ENCODE peak calls at places on chromosomes 11 and 22, in five cellular contexts. P is tibial artery, S is endothelial cell, W is cardiac muscle cell, C is GM12864. B is an unnamed sample.

GRCh38 chr11:28696591-28696990 is 588.4 kb downstream of the METTL15 start:
- DNase-seq in P (no peak), S (no peak), W (no peak), C (no peak), B (no peak)

GRCh38 chr22:39989633-39990032 is 5.1 kb upstream of the FAM83F start:
- DNase-seq in P (no peak), S (no peak), W (no peak), C (no peak), B (no peak)

GRCh38 chr11:30873924-30874323 is 287.8 kb upstream of the MPPED2 start:
- DNase-seq in P (no peak), S (no peak), W (no peak), C (no peak), B (no peak)

GRCh38 chr11:47983464-47984397 is 3.4 kb downstream of the PTPRJ start:
- DNase-seq in P (no peak), S (no peak), W (no peak), C (no peak), B (no peak)

GRCh38 chr11:62707277-62707771 is at the start of the genes BSCL2 and GNG3:
- DNase-seq in P (no peak), S (peak; percentile 75), W (peak; percentile 90), C (no peak), B (no peak)

GRCh38 chr11:114044042-114044871 is 15.3 kb upstream of the ZBTB16 start:
- DNase-seq in P (no peak), S (no peak), W (no peak), C (no peak), B (no peak)

GRCh38 chr11:85525711-85526110 is 101.4 kb downstream of the DLG2 start:
- DNase-seq in P (no peak), S (no peak), W (no peak), C (no peak), B (no peak)

GRCh38 chr11:82719316-82719715 is 14.3 kb downstream of the FAM181B start:
- DNase-seq in P (no peak), S (no peak), W (no peak), C (no peak), B (no peak)

GRCh38 chr11:36273110-36273509 is 16.1 kb downstream of the COMMD9 start:
- DNase-seq in P (no peak), S (no peak), W (no peak), C (no peak), B (no peak)

GRCh38 chr11:131511794-131512193 is 141.4 kb downstream of the NTM start:
- DNase-seq in P (no peak), S (peak; percentile 59), W (peak; percentile 54), C (no peak), B (peak; percentile 32)

GRCh38 chr11:94948070-94948617 is 25.2 kb downstream of the CWC15 start:
- DNase-seq in P (no peak), S (no peak), W (no peak), C (no peak), B (no peak)

GRCh38 chr11:46916669-46917108 is 1.7 kb downstream of the LRP4 start:
- DNase-seq in P (peak; percentile 48), S (peak; percentile 59), W (peak; percentile 87), C (no peak), B (peak; percentile 70)

GRCh38 chr11:128802358-128802981 is 64.6 kb downstream of the KCNJ1 start:
- DNase-seq in P (no peak), S (peak; percentile 43), W (peak; percentile 47), C (no peak), B (no peak)

GRCh38 chr11:111039982-111040381 is 205.5 kb upstream of the POU2AF2 start:
- DNase-seq in P (no peak), S (no peak), W (no peak), C (no peak), B (no peak)

GRCh38 chr11:27242591-27242990 is 120.4 kb downstream of the CCDC34 start:
- DNase-seq in P (no peak), S (no peak), W (no peak), C (no peak), B (no peak)

GRCh38 chr11:48002565-48002964 is 22.2 kb downstream of the PTPRJ start:
- DNase-seq in P (no peak), S (no peak), W (no peak), C (no peak), B (no peak)

GRCh38 chr11:128448487-128448886 is 138.9 kb downstream of the ETS1 start:
- DNase-seq in P (no peak), S (no peak), W (no peak), C (no peak), B (no peak)

GRCh38 chr11:1830500-1831223 is 4.1 kb upstream of the SYT8 start:
- DNase-seq in P (no peak), S (no peak), W (no peak), C (no peak), B (no peak)
- TF ChIP-seq CTCF in P (no peak), S (no peak), W (no peak), C (no peak), B (no peak)

GRCh38 chr11:32939046-32939445 is 46.4 kb downstream of the QSER1 start:
- DNase-seq in P (no peak), S (no peak), W (no peak), C (no peak), B (peak; percentile 48)
- TF ChIP-seq CTCF in P (no peak), S (no peak), W (no peak), C (no peak), B (no peak)

GRCh38 chr11:12813371-12814225 is 139.4 kb downstream of the TEAD1 start:
- DNase-seq in P (no peak), S (no peak), W (no peak), C (no peak), B (no peak)
- TF ChIP-seq CTCF in P (no peak), S (no peak), W (no peak), C (no peak), B (no peak)

GRCh38 chr11:133830931-133831907 is 14.1 kb downstream of the SPATA19 start:
- DNase-seq in P (no peak), S (no peak), W (no peak), C (no peak), B (no peak)
- TF ChIP-seq CTCF in P (no peak), S (peak; percentile 64), W (peak; percentile 7), C (peak; percentile 63), B (no peak)

B was measured in GM20000.